ENCODE peak calls at places on chromosomes 4 and X, in nine cellular contexts. S is lower lobe of right lung; J is AG04450; Z is CD4-positive, alpha-beta memory T cell; R is CD8-positive, alpha-beta T cell; L is endodermal cell; D is astrocyte; N is adrenal gland; C is aorta. F is an unnamed sample.

GRCh38 chrX:24799078-24799477 is 105.4 kb downstream of the POLA1 start:
- DNase-seq in S (no peak), J (no peak), Z (no peak), R (no peak), L (no peak), D (no peak), N (no peak), C (no peak), F (no peak)

GRCh38 chr4:71711044-71711984 is 72.6 kb downstream of the GC start:
- DNase-seq in S (no peak), J (no peak), Z (no peak), R (no peak), L (no peak), D (no peak), N (no peak), C (no peak), F (no peak)

GRCh38 chr4:184274288-184274951 is 56.7 kb upstream of the ENPP6 start:
- DNase-seq in S (no peak), J (no peak), Z (no peak), R (no peak), L (peak), D (no peak), N (peak), C (no peak), F (no peak)

GRCh38 chrX:115494133-115494532 is 66.8 kb upstream of the PLS3 start:
- DNase-seq in S (no peak), J (no peak), Z (no peak), R (no peak), L (no peak), D (no peak), N (no peak), C (no peak), F (no peak)

GRCh38 chr4:48910511-48910910 is 3.9 kb upstream of the OCIAD2 start:
- DNase-seq in S (no peak), J (no peak), Z (no peak), R (no peak), L (no peak), D (no peak), N (no peak), C (no peak), F (no peak)

GRCh38 chrX:120380699-120381098 is 18.8 kb downstream of the ATP1B4 start:
- DNase-seq in S (no peak), J (no peak), Z (peak), R (no peak), L (peak), D (no peak), N (no peak), C (no peak), F (peak)

GRCh38 chr4:66273110-66273509 is 602.8 kb upstream of the EPHA5 start:
- DNase-seq in S (no peak), J (no peak), Z (no peak), R (no peak), L (no peak), D (no peak), N (no peak), C (no peak), F (no peak)

GRCh38 chr4:41174444-41174843 is 39.9 kb downstream of the APBB2 start:
- DNase-seq in S (no peak), J (no peak), Z (no peak), R (no peak), L (no peak), D (no peak), N (no peak), C (no peak), F (no peak)

GRCh38 chr4:62484357-62484756 is 1284.2 kb downstream of the ADGRL3 start:
- DNase-seq in S (no peak), J (no peak), Z (no peak), R (no peak), L (no peak), D (no peak), N (no peak), C (no peak), F (no peak)

DNA sequence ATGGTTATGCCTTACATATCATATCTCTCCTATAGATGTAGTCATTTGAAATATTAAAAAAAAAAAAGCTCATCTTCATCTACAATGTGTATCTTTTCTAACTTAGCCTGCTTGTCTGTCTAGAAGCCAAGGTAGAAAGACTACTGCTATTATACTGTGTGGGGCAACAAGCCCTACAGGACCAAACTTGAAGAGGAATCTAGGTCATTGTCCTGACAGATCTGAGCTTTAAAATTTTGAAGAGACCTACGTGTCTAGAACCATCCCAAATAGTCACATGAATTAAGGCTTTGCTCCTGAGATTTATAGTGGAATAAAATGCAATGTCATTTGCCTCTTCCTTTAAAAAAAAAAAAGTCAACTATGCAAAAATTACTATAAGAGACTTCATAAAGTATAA is 95.8 kb downstream of the PALLD start:
- DNase-seq in S (no peak), J (no peak), Z (no peak), R (no peak), L (no peak), D (no peak), N (no peak), C (no peak), F (no peak)
- H3K27ac ChIP-seq in S (no peak), J (no peak), Z (no peak), R (no peak), L (no peak), D (no peak), N (no peak), C (no peak), F (no peak)

DNA sequence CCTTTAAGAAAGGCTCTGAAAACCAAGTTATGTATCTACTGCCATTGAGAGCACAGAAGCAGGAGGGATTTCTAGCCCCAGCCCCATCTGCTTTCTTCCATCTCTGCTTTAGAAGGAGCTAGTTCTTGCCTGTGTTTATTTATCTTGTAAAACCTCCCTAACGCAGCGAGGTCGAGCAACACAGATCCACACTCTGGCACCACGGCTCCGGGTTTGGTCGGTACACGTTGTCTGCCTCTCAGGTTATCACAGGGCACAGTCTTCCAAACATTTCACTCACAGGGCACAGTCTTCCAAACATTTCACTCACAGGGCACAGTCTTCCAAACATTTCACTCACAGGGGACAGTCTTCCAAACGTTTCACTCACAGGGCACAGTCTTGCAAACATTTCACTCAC is 69.7 kb upstream of the TLR3 start:
- DNase-seq in S (no peak), J (no peak), Z (no peak), R (no peak), L (no peak), D (no peak), N (no peak), C (no peak), F (no peak)
- H3K27ac ChIP-seq in S (no peak), J (no peak), Z (no peak), R (no peak), L (no peak), D (no peak), N (no peak), C (peak), F (no peak)

GRCh38 chr4:8404791-8405515 is 35.6 kb downstream of the ACOX3 start:
- DNase-seq in S (no peak), J (no peak), Z (no peak), R (no peak), L (no peak), D (no peak), N (no peak), C (no peak), F (no peak)
- H3K27ac ChIP-seq in S (no peak), J (no peak), Z (no peak), R (no peak), L (no peak), D (no peak), N (no peak), C (no peak), F (no peak)

DNA sequence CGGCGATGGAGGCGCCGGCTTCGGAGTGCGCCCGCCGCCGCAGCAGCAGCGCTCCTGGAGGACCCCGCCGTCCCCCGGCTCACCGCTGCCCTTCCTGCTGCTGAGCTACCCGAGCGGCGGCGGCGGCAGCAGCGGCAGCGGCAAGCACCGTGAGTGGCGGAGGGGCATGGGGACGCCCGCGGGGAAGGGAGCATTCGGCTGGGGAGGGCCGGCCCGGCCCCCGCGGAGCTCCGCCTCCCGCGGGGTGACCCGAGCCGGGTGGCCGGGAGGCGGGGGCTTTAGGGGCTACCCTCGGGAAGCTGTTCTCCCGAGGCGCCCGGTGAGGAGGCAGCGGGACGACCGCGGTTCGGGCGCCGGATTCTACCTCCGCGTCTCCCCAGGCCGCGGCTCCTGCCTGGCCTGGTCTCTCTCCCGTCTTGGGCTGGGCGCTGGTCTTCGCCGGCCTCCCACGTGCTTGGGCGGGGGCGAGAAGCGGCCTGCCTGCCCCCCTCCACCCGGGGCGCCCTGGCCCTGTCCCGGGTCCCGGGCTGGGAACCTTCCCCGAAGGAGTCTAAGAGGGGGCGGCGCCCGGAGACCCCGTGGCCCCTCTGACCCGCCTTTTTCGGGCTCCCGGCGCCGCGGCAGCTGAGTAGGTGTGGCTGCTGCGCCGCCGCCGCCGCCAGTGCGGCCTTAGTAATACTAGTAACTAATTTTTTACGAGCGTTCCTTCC is 16.5 kb upstream of the RUFY3 start:
- DNase-seq in S (peak), J (no peak), Z (peak), R (peak), L (peak), D (peak), N (peak), C (peak), F (peak)
- H3K27ac ChIP-seq in S (peak), J (peak), Z (peak), R (peak), L (peak), D (peak), N (peak), C (peak), F (peak)

DNA sequence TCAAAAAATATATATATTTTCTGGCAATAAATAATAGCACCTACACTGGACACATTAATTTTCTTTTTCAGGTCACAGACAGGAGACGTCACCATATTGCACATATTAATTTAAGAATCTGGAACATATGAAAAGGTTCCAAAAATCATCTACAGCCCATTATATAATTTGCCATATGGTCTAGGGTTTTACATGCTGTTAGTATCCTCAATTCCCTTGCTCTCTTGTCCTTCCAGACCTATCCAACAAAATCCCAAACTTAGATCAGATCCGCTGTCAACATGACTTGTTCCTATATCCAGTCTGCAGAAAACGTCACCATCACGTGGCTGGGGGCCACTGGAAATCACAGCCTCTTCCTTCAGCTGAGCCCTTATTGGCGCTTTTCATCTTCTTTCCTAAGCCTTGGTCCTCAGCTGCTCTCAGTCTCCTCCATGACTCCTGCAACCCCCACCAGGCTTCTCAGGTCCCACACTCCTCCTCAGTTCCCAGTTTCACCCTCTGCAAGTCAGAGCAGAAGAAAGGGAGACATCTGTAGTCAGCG is 192.0 kb upstream of the GATB start:
- DNase-seq in S (no peak), J (no peak), Z (no peak), R (no peak), L (no peak), D (no peak), N (no peak), C (no peak), F (no peak)
- H3K27ac ChIP-seq in S (no peak), J (no peak), Z (no peak), R (no peak), L (no peak), D (no peak), N (no peak), C (no peak), F (no peak)

DNA sequence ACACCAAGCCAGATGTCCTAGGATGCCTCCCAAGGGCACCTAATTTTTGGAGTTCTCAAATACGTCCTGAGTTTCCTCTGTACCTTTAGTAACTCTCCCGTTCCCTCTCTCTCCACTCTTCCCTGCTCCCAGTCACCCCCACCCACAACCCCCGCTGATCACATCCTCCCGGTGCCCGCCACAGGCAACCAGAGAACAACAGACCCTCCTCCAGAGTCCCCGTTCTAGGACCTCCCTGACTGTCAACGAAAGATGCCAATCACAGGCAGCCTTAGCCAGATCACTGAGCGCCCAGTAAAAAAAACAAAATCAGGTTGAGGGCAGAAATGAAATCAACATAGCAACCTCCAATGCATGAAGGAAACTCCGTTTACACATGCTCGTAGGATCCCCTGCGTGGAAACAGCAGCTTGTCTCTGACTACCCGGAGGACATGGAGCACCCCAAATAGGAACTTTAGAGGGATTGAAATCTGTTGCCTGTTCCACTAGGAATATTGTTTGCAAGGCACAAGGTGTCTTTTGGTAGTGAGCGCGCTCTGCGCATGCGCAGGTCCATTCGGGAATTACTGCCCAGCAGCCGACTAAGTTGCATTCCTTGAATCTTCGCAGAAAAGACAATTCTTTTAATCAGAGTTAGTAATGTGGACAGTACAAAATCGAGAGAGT is at the start of gene GABRB1:
- DNase-seq in S (peak), J (peak), Z (no peak), R (no peak), L (peak), D (peak), N (no peak), C (peak), F (peak)
- H3K27ac ChIP-seq in S (no peak), J (no peak), Z (no peak), R (no peak), L (no peak), D (no peak), N (no peak), C (no peak), F (no peak)